ENCODE peak calls at places on chromosomes 6 and 20, in seven cellular contexts. Z, O, W, S, X, P and L are unnamed samples.

GRCh38 chr20:667351-668034 is 8.1 kb downstream of the SCRT2 start:
- DNase-seq in Z (peak), X (peak), P (no peak), W (peak), O (peak), S (peak), L (peak)

GRCh38 chr6:2480267-2480966 is 235.0 kb upstream of the GMDS start:
- DNase-seq in O (no peak), Z (no peak), S (no peak), W (peak), P (no peak), X (no peak), L (no peak)

GRCh38 chr6:106745824-106746610 is 116.6 kb downstream of the QRSL1 start:
- DNase-seq in Z (peak), W (no peak), S (no peak), O (no peak), P (no peak), X (no peak), L (no peak)

GRCh38 chr6:3209114-3210023 is 18.1 kb downstream of the TUBB2B start:
- DNase-seq in X (peak), P (no peak), W (peak), Z (peak), O (peak), S (peak), L (no peak)

GRCh38 chr6:12961761-12962160 is 245.2 kb downstream of the PHACTR1 start:
- DNase-seq in O (no peak), X (no peak), S (no peak), Z (no peak), P (no peak), W (no peak), L (no peak)

GRCh38 chr6:20626165-20626564 is 91.9 kb downstream of the CDKAL1 start:
- DNase-seq in O (no peak), X (no peak), S (no peak), P (no peak), Z (no peak), W (no peak), L (no peak)

GRCh38 chr6:12592634-12593033 is 123.9 kb upstream of the PHACTR1 start:
- DNase-seq in Z (peak), X (no peak), W (no peak), P (no peak), S (no peak), O (no peak), L (no peak)

GRCh38 chr20:50136822-50137599 is 16.5 kb downstream of the PEDS1 start:
- DNase-seq in Z (no peak), P (no peak), X (no peak), O (no peak), S (no peak), W (no peak), L (no peak)

GRCh38 chr6:148884461-148884860 is 137.6 kb downstream of the UST start:
- DNase-seq in W (no peak), Z (no peak), P (no peak), O (no peak), X (no peak), S (no peak), L (no peak)

GRCh38 chr6:69416739-69417138 is 380.1 kb downstream of the LMBRD1 start:
- DNase-seq in P (peak), Z (no peak), W (no peak), X (peak), O (no peak), S (peak), L (no peak)

GRCh38 chr6:40778918-40779317 is 191.8 kb upstream of the LRFN2 start:
- DNase-seq in X (no peak), P (no peak), S (no peak), Z (no peak), W (no peak), O (no peak), L (no peak)